ENCODE peak calls at places on chromosomes 12 and 14, in seven cellular contexts. W is K562, M is HCT116, L is GM12878, N is SK-N-SH, B is HepG2, I is H1. G is an unnamed sample.

GRCh38 chr12:47636908-47637780 is 68.7 kb downstream of the RPAP3 start:
- DNase-seq in W (peak; percentile 78), M (peak; percentile 69), L (no peak), N (no peak), B (peak; percentile 58), I (peak; percentile 86), G (peak; percentile 67)

GRCh38 chr14:85619866-85620265 is 89.9 kb downstream of the FLRT2 start:
- DNase-seq in W (no peak), M (no peak), L (no peak), N (no peak), B (no peak), I (no peak), G (no peak)

GRCh38 chr12:96195845-96196451 is 1.8 kb downstream of the ELK3 start:
- DNase-seq in W (peak; percentile 51), M (no peak), L (no peak), N (peak; percentile 67), B (no peak), I (no peak), G (peak; percentile 38)

GRCh38 chr12:104740668-104741067 is 217.4 kb downstream of the SLC41A2 start:
- DNase-seq in W (no peak), M (no peak), L (peak; percentile 87), N (no peak), B (no peak), I (no peak), G (no peak)

GRCh38 chr14:36279306-36280244 is 40.9 kb downstream of the MBIP start:
- DNase-seq in W (no peak), M (no peak), L (no peak), N (no peak), B (no peak), I (no peak), G (no peak)

GRCh38 chr12:11726659-11727058 is 77.2 kb downstream of the ETV6 start:
- DNase-seq in W (no peak), M (no peak), L (no peak), N (no peak), B (no peak), I (no peak), G (no peak)

GRCh38 chr14:22572562-22573058 is 16.4 kb downstream of the DAD1 start:
- DNase-seq in W (no peak), M (no peak), L (no peak), N (no peak), B (peak; percentile 92), I (no peak), G (no peak)

GRCh38 chr12:95611676-95612309 is 60.5 kb upstream of the USP44 start:
- DNase-seq in W (no peak), M (peak; percentile 34), L (no peak), N (no peak), B (peak; percentile 62), I (no peak), G (peak; percentile 43)

GRCh38 chr14:103141117-103141796 is 18.0 kb downstream of the TNFAIP2 start:
- DNase-seq in W (peak; percentile 76), M (peak; percentile 73), L (no peak), N (peak; percentile 63), B (peak; percentile 54), I (peak; percentile 89), G (no peak)

GRCh38 chr12:47139010-47139681 is 59.4 kb upstream of the AMIGO2 start:
- DNase-seq in W (no peak), M (no peak), L (no peak), N (no peak), B (no peak), I (no peak), G (no peak)

GRCh38 chr12:89376844-89377243 is 24.5 kb upstream of the DUSP6 start:
- DNase-seq in W (no peak), M (no peak), L (no peak), N (no peak), B (no peak), I (no peak), G (no peak)

GRCh38 chr14:106218189-106218588 is 691.8 kb downstream of the TMEM121 start:
- DNase-seq in W (no peak), M (no peak), L (peak; percentile 2), N (no peak), B (no peak), I (no peak), G (no peak)

GRCh38 chr14:68473050-68473449 is 319.8 kb downstream of the ZFP36L1 start:
- DNase-seq in W (no peak), M (no peak), L (no peak), N (no peak), B (no peak), I (no peak), G (no peak)

DNA sequence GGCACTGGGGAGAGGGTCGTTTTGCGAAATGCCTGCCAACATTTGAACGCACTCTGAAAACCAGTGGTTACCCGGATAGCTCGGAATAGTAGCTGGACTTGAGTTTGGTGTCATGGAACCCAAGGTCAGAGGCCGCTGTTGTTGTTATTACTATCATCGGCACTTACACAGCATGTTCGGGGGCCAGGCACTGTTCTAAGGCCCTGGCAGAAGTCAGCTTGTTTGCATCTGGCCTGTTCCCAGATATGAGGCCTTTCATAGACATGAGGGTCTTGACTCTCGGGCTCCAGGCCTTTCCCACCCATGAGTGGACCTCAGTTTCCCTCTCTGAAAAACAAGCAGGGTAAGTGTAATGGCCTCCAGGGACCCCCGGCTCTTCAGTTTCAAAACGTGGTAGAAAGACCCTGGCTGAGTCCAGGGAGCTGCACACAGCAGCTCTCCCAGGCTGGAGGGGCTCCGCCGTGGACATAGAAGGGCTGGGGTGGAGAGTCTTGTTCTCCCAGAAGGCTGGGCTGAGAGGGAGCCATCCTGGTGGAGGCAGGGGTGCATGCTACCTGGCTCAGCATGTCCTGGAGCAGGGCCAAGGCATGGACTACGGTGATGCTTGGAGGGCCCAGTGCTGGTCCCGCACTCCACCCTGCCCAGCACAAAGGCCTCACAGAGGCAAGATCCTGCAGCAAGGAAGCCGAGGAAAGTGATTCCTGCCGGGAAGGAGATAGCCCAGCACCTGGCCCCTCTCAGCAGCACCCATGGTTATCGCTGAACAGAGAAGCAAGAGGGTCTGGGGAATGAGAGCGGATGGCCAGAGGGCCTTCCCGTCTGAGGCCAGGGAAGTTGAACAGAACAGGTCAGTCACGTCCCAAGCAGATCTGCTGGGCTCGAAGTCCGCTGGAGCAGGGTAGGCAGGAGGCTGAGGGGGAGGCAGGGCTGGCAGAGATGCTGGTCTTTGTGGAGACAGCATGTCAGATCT is 63.5 kb upstream of the C14orf180 start:
- DNase-seq in W (no peak), M (no peak), L (no peak), N (no peak), B (no peak), I (peak; percentile 26), G (no peak)
- TF ChIP-seq YY1 in W (no peak), M (no peak), L (no peak), N (no peak), B (no peak), I (no peak), G (no peak)

GRCh38 chr12:123966596-123966995 is 6.0 kb downstream of the CCDC92 start:
- DNase-seq in W (no peak), M (no peak), L (no peak), N (no peak), B (no peak), I (no peak), G (no peak)
- TF ChIP-seq YY1 in W (no peak), M (no peak), L (no peak), N (no peak), B (no peak), I (no peak), G (no peak)

GRCh38 chr14:23703027-23703426 is 66.9 kb downstream of the DHRS2 start:
- DNase-seq in W (no peak), M (no peak), L (no peak), N (no peak), B (no peak), I (no peak), G (no peak)
- TF ChIP-seq YY1 in W (no peak), M (no peak), L (no peak), N (no peak), B (no peak), I (no peak), G (no peak)

DNA sequence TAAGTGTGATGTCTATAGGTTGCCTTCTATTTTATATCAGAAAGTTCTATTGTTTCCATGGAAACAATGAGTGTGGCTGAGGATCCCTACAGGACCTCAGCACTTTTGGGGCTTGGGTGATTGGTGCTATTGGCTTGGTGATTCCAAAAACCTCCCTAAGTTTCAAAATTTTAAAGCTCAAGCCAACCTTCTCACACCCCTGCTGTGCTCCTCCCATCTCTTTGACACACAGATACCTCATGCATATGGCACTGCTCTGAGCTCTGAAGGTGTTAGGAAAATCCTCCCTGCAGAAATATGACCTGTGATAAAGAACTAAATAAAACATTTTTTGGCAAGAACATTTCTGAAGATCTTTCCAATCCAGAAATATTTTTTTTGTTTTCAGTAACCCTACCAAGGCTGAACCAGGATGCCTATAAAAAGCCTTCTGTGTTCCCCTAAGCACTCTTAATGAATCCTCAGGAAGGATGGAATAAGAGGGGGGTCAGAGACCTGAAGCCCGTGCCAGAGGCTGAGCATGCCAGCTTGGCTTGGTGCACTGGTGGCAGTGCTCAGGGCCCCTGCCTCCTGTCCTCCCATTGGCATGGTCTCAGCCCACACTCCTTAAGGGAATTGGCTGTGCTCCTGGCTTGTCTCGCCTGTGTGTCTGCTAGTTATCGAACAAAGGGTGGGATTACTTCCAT is 132.5 kb upstream of the EEA1 start:
- DNase-seq in W (no peak), M (no peak), L (no peak), N (no peak), B (no peak), I (no peak), G (no peak)
- TF ChIP-seq YY1 in W (no peak), M (no peak), L (no peak), N (no peak), B (no peak), I (no peak), G (no peak)

GRCh38 chr14:70317091-70317968 is 42.2 kb downstream of the COX16 start:
- DNase-seq in W (no peak), M (no peak), L (no peak), N (no peak), B (no peak), I (no peak), G (no peak)
- TF ChIP-seq YY1 in W (no peak), M (no peak), L (no peak), N (no peak), B (no peak), I (no peak), G (no peak)

GRCh38 chr12:2924019-2924418 is 33.3 kb downstream of the TULP3 start:
- DNase-seq in W (no peak), M (no peak), L (no peak), N (no peak), B (no peak), I (no peak), G (no peak)
- TF ChIP-seq YY1 in W (no peak), M (no peak), L (no peak), N (no peak), B (no peak), I (no peak), G (no peak)

GRCh38 chr12:87679262-87679661 is 349.9 kb downstream of the C12orf50 start:
- DNase-seq in W (no peak), M (no peak), L (no peak), N (no peak), B (no peak), I (no peak), G (no peak)
- TF ChIP-seq YY1 in W (no peak), M (no peak), L (no peak), N (no peak), B (no peak), I (no peak), G (no peak)

DNA sequence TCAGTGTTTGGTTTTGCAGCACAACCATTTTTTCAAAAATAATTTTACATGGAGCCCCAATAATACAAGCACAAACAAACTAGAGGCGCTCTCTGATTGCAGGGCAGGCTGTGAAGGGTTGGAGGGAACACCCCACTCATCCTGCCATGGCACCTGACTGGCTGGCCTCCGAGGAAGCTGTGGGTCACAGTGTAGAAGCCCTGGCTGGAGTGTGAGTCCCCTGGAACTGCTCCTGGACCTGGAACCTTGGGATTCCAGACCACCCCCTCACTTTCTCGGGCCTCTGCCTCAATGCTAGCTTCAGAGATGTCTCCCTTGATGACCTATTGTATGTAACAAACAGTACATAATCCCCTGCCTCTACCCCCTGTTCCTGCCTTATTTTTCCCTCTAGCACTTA is 14.8 kb upstream of the SERPINA12 start:
- DNase-seq in W (no peak), M (no peak), L (no peak), N (no peak), B (no peak), I (no peak), G (no peak)
- TF ChIP-seq YY1 in W (no peak), M (no peak), L (no peak), N (no peak), B (no peak), I (no peak), G (no peak)

G was measured in NT2/D1.